ENCODE peak calls at places on chromosome 7, in eight cellular contexts. W is neural crest cell; M is nephron progenitor cell; G is fibroblast of the aortic adventitia; F is suprapubic skin; Q is cardiac muscle cell; T is keratinocyte; H is CD8-positive, alpha-beta T cell. K is an unnamed sample.

GRCh38 chr7:82017334-82017943 is 247.6 kb upstream of the HGF start:
- DNase-seq in M (no peak), F (no peak), W (no peak), H (no peak), T (no peak), G (peak), Q (peak), K (no peak)

GRCh38 chr7:36522453-36523007 is 132.9 kb downstream of the ANLN start:
- DNase-seq in W (no peak), Q (no peak), G (no peak), F (no peak), H (no peak), M (no peak), T (no peak), K (no peak)

GRCh38 chr7:31512166-31512565 is 1.7 kb upstream of the ITPRID1 start:
- DNase-seq in T (no peak), G (no peak), M (no peak), Q (no peak), H (no peak), W (no peak), F (no peak), K (no peak)

GRCh38 chr7:80359476-80359875 is 152.4 kb downstream of the GNAT3 start:
- DNase-seq in Q (no peak), F (no peak), T (no peak), M (no peak), H (no peak), G (no peak), W (no peak), K (no peak)

GRCh38 chr7:74269757-74270277 is 15.6 kb upstream of the RFC2 start:
- DNase-seq in W (peak), T (no peak), G (peak), Q (peak), F (peak), M (peak), H (peak), K (peak)

GRCh38 chr7:31906479-31907171 is 163.6 kb downstream of the PDE1C start:
- DNase-seq in W (no peak), M (no peak), Q (no peak), G (no peak), H (no peak), T (no peak), F (no peak), K (no peak)

GRCh38 chr7:129781128-129781855 is 169.8 kb downstream of the NRF1 start:
- DNase-seq in Q (no peak), F (peak), W (no peak), T (no peak), G (no peak), M (no peak), H (no peak), K (no peak)

GRCh38 chr7:148242271-148242801 is 348.2 kb upstream of the C7orf33 start:
- DNase-seq in G (peak), Q (peak), F (no peak), T (no peak), M (peak), W (peak), H (no peak), K (no peak)

GRCh38 chr7:124782335-124782734 is 16.7 kb upstream of the GPR37 start:
- DNase-seq in G (no peak), Q (no peak), F (no peak), W (no peak), M (no peak), T (no peak), H (no peak), K (no peak)

GRCh38 chr7:128795129-128795528 is 3.4 kb downstream of the CCDC136 start:
- DNase-seq in G (no peak), W (no peak), T (no peak), M (no peak), Q (no peak), H (no peak), F (peak), K (no peak)

GRCh38 chr7:116305485-116306408 is 95.4 kb downstream of the TES start:
- DNase-seq in H (no peak), T (no peak), G (no peak), Q (no peak), M (no peak), F (no peak), W (no peak), K (no peak)

GRCh38 chr7:26510226-26510957 is 218.7 kb downstream of the SNX10 start:
- DNase-seq in W (no peak), H (no peak), Q (no peak), F (no peak), M (no peak), T (no peak), G (no peak), K (no peak)

GRCh38 chr7:102895602-102896001 is 17.2 kb upstream of the LRRC17 start:
- DNase-seq in Q (no peak), H (no peak), T (no peak), F (no peak), M (no peak), W (no peak), G (peak), K (no peak)

GRCh38 chr7:98178321-98178720 is 32.9 kb upstream of the BHLHA15 start:
- DNase-seq in M (no peak), W (no peak), T (no peak), F (no peak), Q (no peak), H (no peak), G (no peak), K (no peak)

GRCh38 chr7:47266799-47267198 is 315.1 kb downstream of the TNS3 start:
- DNase-seq in H (no peak), M (no peak), F (no peak), G (peak), T (no peak), W (no peak), Q (no peak), K (no peak)

GRCh38 chr7:132548489-132549078 is 27.7 kb downstream of the PLXNA4 start:
- DNase-seq in M (no peak), F (no peak), G (peak), H (no peak), W (no peak), Q (no peak), T (peak), K (no peak)

GRCh38 chr7:87148332-87148955 is 3.8 kb upstream of the DMTF1 start:
- DNase-seq in G (peak), W (no peak), M (no peak), T (no peak), Q (no peak), H (no peak), F (no peak), K (no peak)
- TF ChIP-seq CTCF in G (peak), W (peak), M (peak), T (no peak), Q (peak), H (peak), F (no peak), K (peak)

DNA sequence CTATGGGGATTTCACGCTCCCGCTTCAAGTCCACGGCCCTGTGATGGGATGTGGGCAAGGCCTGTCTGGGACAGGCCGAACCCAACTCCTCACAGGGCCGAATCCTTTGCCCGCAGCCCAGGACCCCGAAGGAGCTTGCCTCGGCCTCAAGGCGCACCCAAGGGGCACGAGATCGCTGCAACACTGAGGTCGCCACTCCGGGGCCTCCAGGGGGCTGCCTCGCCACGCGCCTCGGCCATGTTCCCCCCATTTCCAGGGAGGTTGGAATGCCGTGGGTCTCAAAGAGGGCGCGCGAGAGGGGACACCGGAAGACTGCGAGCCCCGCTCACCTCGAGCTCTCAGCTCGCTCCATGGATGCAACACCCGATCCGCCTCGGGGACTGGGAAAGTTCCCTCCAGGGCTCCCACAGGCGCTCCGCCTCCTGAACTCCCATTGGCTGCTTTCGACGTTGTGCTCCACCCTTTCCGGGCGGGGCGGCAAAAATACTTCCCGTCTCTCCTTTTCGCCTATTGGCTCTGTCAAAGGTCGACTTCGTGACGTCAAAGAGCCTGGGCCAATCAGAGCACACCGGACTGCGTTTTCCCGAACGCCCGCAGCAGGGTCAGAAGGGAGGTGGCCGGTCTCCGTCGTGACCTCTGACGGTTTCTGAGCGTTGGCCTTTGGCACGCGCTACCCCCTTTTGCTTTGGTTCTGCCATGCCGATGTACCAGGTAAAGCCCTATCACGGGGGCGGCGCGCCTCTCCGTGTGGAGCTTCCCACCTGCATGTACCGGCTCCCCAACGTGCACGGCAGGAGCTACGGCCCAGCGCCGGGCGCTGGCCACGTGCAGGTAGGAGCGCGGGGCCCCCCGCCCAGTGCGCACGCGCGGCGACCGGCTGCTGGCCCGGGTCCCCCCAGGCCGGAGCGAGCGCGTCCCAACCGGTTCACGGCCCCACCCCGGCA is at the start of the genes AIMP2 and PMS2:
- DNase-seq in M (peak), Q (peak), G (peak), W (peak), F (peak), T (peak), H (peak), K (peak)
- TF ChIP-seq CTCF in M (no peak), Q (no peak), G (no peak), W (peak), F (no peak), T (no peak), H (peak), K (peak)

DNA sequence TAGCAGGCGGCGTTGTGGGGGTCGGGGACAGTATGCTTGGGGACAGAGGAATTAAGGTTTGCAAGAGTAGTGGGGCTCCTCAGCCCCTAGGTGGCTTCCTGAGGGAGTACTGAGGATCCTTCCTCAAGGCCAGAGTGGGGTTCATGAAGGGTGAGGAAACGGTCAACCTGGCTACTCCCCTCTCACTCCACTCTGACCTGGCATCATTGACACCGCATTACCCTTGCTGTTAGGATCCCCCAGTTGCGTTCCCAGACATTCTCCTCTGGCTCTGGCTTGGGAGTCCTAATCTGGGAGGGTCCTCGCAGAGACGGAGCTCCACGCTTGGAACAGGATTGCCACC is 496 bp downstream of the EPHB6 start:
- DNase-seq in G (no peak), T (no peak), H (no peak), W (no peak), M (no peak), Q (peak), F (no peak), K (no peak)
- TF ChIP-seq CTCF in G (peak), T (no peak), H (no peak), W (peak), M (no peak), Q (peak), F (no peak), K (peak)

GRCh38 chr7:136894789-136895188 is 26.3 kb downstream of the CHRM2 start:
- DNase-seq in F (no peak), G (no peak), W (no peak), M (no peak), H (no peak), Q (no peak), T (no peak), K (no peak)

GRCh38 chr7:136900005-136900404 is 31.6 kb downstream of the CHRM2 start:
- DNase-seq in H (no peak), F (no peak), Q (no peak), M (no peak), W (no peak), G (no peak), T (no peak), K (no peak)

DNA sequence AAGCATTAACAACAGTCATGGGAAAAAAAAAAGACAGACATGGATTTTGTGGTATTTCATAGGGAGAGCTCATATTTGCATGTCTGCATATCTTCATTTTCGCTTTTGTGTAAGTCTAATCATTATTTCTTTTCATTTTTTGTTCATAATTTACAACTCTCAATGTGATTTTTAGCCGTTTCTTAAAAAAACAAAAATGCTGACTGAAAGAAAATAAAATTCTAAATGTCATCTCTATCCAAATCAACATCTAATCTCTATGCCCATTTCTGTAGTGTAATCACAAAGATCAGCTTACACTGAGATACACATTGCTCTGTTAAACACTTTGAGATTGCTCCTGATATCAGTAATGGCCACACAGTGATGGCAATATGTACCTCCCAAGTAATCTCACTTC is 29.2 kb downstream of the CHRM2 start:
- DNase-seq in M (no peak), F (no peak), Q (no peak), G (no peak), T (no peak), H (no peak), W (no peak), K (no peak)
- TF ChIP-seq CTCF in M (no peak), F (no peak), Q (no peak), G (no peak), T (no peak), H (no peak), W (no peak), K (no peak)

GRCh38 chr7:45146531-45147379 is 10.8 kb upstream of the RAMP3 start:
- DNase-seq in T (no peak), M (no peak), G (no peak), F (peak), W (no peak), H (no peak), Q (peak), K (no peak)
- TF ChIP-seq CTCF in T (peak), M (no peak), G (no peak), F (no peak), W (no peak), H (no peak), Q (no peak), K (peak)

GRCh38 chr7:140326116-140326928 is 72.0 kb downstream of the SLC37A3 start:
- DNase-seq in Q (peak), M (peak), W (peak), H (peak), T (no peak), G (peak), F (no peak), K (peak)
- TF ChIP-seq CTCF in Q (peak), M (peak), W (peak), H (peak), T (peak), G (peak), F (peak), K (peak)

GRCh38 chr7:1733206-1733907 is 63.3 kb downstream of the ELFN1 start:
- DNase-seq in Q (no peak), H (no peak), T (no peak), F (no peak), W (no peak), M (no peak), G (no peak), K (no peak)
- TF ChIP-seq CTCF in Q (no peak), H (no peak), T (no peak), F (no peak), W (no peak), M (no peak), G (no peak), K (no peak)

DNA sequence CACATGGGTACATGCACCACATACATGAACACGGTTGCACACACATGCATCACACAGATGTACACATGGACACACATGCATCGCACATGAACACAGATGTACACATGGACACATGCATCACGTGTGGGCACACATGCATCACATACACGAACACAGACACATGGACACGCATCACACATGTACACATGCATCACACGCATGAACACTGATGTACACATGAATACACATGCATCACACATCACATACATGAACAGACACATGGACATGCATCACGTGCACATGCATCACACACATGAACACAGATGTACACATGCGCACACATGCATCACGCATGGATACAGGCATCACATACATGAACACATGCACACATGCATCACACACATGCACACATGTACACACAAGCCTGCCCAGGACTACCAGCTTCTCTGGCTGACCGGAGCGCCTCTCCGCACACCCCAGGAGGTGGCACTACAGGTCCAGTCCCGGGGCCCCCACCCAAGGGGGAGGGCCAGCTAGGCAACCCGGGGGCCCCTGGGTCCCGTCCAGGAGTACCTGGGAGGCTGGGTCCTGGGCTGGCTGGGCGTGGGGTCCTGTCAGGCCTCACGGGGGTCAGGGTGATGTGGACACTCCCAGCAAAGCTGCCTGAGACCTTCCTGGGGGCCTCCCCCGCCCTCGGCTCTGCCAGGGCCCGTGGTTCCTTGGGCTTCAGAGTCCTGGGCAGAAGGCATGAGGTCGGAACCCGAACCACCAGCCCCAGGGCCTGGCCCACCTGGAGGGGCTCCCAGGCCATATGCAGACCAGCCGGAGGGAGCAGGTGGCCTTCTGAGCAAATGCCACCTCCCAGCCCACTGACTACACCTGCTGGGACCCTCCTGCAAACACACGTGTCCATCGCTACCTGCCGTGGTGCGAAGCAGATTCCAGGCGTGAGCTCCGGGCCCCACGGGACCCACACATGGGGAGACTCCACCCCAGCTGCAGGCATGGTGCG is 19.6 kb downstream of the MICALL2 start:
- DNase-seq in Q (no peak), F (no peak), T (no peak), H (no peak), G (no peak), M (no peak), W (no peak), K (no peak)
- TF ChIP-seq CTCF in Q (peak), F (no peak), T (peak), H (no peak), G (no peak), M (no peak), W (no peak), K (no peak)